ENCODE peak calls at places on chromosome 19, in four cellular contexts. One of them, this sample, is unnamed. For H3K4me1 and H4K20me1, the result is how much of the 10 kb centered on the place peaks cover.

GRCh38 chr19:11759805-11760204 is 7.0 kb upstream of the ZNF441 start:
- DNase-seq in fibroblast of lung: no peak
- DNase-seq in MM.1S: no peak
- DNase-seq in HCT116: no peak
- DNase-seq in this sample: no peak

GRCh38 chr19:35545855-35546381 is 492 bp downstream of the TMEM147 start:
- DNase-seq in MM.1S: peak
- DNase-seq in fibroblast of lung: peak
- DNase-seq in HCT116: no peak
- DNase-seq in this sample: peak

GRCh38 chr19:16376649-16377048 is 52.0 kb downstream of the KLF2 start:
- DNase-seq in fibroblast of lung: no peak
- DNase-seq in MM.1S: no peak
- DNase-seq in HCT116: no peak
- DNase-seq in this sample: peak

GRCh38 chr19:17522988-17523872 is 11.8 kb downstream of the PGLS start:
- DNase-seq in MM.1S: peak
- DNase-seq in fibroblast of lung: no peak
- DNase-seq in HCT116: no peak
- DNase-seq in this sample: peak

GRCh38 chr19:42140125-42140754 is 8.0 kb upstream of the POU2F2 start:
- DNase-seq in MM.1S: peak
- DNase-seq in HCT116: no peak
- DNase-seq in fibroblast of lung: peak
- DNase-seq in this sample: peak

GRCh38 chr19:30227661-30228112 is 144.5 kb upstream of the ZNF536 start:
- DNase-seq in fibroblast of lung: peak
- DNase-seq in HCT116: peak
- DNase-seq in MM.1S: peak
- DNase-seq in this sample: peak

GRCh38 chr19:2982983-2983350 is 5.6 kb downstream of the TLE6 start:
- DNase-seq in HCT116: no peak
- DNase-seq in fibroblast of lung: peak
- DNase-seq in MM.1S: no peak
- DNase-seq in this sample: no peak

GRCh38 chr19:55165952-55166529 is 372 bp downstream of the DNAAF3 start:
- DNase-seq in MM.1S: peak
- DNase-seq in fibroblast of lung: peak
- DNase-seq in HCT116: peak
- DNase-seq in this sample: peak

GRCh38 chr19:12880551-12881171 is 588 bp downstream of the DNASE2 start:
- DNase-seq in HCT116: no peak
- DNase-seq in MM.1S: peak
- DNase-seq in fibroblast of lung: peak
- DNase-seq in this sample: peak
- H3K4me3 ChIP-seq in HCT116: peak
- H3K4me3 ChIP-seq in MM.1S: peak
- H3K4me3 ChIP-seq in fibroblast of lung: peak
- H3K4me3 ChIP-seq in this sample: peak

GRCh38 chr19:47506459-47506858 is 8.4 kb downstream of the NAPA start:
- DNase-seq in MM.1S: no peak
- DNase-seq in HCT116: no peak
- DNase-seq in fibroblast of lung: no peak
- DNase-seq in this sample: no peak
- H3K4me1 ChIP-seq in MM.1S: under half
- H3K4me1 ChIP-seq in HCT116: under half
- H3K4me1 ChIP-seq in fibroblast of lung: under half
- H3K4me1 ChIP-seq in this sample: under half

GRCh38 chr19:5880196-5880595 is 9.9 kb upstream of the FUT5 start:
- DNase-seq in fibroblast of lung: no peak
- DNase-seq in HCT116: no peak
- DNase-seq in MM.1S: no peak
- DNase-seq in this sample: no peak

GRCh38 chr19:5877869-5878268 is 7.5 kb upstream of the FUT5 start:
- DNase-seq in fibroblast of lung: no peak
- DNase-seq in MM.1S: no peak
- DNase-seq in HCT116: no peak
- DNase-seq in this sample: no peak

GRCh38 chr19:5882421-5882968 is 12.2 kb upstream of the FUT5 start:
- DNase-seq in MM.1S: no peak
- DNase-seq in HCT116: no peak
- DNase-seq in fibroblast of lung: no peak
- DNase-seq in this sample: peak

GRCh38 chr19:5880604-5881078 is 10.3 kb upstream of the FUT5 start:
- DNase-seq in HCT116: no peak
- DNase-seq in fibroblast of lung: peak
- DNase-seq in MM.1S: no peak
- DNase-seq in this sample: peak

DNA sequence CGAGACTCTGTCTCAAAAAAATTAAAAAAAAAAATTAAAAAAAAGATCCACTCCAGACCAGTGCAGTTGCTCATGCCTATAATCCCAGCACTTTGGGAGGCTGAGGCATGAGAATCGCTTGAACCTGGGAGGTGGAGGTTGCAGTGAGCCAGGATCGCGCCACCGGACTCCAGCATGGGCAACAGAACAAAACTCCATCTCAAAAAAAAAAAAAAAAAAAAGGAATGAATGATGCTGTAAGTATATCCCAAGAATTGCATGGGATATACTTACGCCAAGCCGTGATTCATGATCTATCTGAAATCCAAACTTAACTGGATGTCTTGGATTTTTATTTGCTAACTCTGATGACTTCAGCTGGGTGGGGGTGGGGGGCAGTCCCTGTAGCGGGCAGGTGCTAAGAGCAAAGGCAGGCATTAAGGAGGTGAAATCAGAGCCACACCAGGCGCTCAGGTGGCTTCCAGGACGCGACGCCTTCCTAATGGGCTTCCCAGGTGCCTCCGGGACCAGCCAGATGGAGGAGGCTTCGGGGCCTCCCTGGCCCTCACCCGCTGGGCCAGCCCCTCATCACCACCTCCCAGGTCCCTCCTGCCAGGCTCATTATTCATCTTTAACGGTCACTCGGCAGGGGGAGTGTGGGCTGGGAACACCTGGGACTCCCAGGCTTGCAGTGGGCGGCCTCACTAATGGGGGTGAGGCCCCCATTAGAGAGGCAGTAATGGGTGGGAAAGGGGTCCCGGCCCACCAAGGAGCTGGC is 11.4 kb upstream of the FUT5 start:
- DNase-seq in fibroblast of lung: no peak
- DNase-seq in MM.1S: no peak
- DNase-seq in HCT116: no peak
- DNase-seq in this sample: peak
- H4K20me1 ChIP-seq in fibroblast of lung: under half
- H4K20me1 ChIP-seq in MM.1S: under half
- H4K20me1 ChIP-seq in HCT116: under half
- H4K20me1 ChIP-seq in this sample: under half

DNA sequence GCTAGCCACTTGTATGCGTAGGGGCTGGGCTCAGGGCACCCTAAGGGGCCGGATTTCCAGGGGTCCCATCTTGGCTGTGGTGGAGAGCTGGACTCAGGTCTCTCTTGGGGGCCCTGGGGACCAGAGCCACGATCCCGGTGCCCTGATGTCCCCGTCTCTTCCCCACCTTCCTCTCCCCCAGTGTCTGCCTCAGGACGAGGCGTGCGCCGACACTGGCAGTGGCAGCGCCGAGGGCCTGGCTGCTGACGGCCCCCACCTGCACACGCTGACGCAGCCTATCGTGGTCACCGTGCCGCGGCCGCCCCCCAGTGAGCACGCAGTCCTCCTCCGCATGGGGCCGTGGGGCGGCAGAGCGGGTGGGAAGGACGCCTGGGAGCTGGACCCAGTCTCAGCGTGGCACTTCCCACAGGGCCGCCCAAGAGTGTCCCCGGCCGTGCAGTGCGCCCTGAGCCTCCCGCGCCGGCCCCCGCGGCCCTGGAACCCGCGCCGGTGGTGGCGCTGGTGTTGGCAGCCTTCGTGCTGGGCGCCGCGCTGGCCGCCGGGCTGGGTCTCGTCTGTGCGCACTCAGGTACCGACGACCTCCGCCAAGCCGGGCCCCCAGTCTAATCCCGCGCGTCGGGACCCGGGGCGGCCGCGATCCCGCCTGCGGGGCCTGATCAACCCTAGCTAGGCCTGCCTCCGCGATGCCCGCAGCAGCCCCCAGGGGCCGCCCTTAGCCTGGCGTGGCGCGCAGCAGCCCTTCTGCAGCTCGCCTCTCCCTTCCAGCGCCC is 2.7 kb upstream of the SNAPC2 start:
- DNase-seq in fibroblast of lung: peak
- DNase-seq in MM.1S: peak
- DNase-seq in HCT116: no peak
- DNase-seq in this sample: peak
- H3K4me3 ChIP-seq in fibroblast of lung: no peak
- H3K4me3 ChIP-seq in MM.1S: peak
- H3K4me3 ChIP-seq in HCT116: peak
- H3K4me3 ChIP-seq in this sample: peak

DNA sequence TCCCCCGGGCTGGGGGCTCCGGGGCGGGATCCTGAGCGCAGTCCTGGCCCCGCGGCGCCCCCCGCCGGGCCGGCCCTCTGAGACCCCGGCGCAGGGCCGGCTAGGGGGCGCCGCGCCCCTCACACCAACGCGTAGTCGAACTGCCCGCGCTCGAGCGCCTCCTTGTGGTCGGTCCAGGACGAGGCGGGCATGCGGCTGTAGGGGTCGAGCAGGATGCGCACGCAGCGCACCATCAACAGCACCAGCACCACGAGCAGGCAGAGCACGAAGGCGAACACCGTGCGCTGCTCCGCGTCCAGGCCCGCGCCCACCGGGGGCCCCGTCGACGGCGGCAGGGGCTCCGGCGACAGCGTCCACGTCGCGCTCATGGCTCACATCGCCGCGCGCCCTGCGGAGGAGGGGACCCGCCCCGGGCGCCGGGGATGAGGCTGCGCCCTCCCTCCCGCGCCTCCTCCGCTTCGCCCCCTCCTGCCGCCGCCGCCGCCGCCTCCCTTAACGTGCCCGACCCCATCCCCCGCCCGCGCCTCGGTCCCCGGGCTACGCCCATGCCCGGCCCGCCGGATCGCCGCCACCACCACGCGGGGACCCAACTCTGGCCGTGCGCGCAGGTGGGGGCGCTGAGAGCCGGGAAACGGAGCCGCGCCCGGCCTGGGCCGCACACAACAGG is 631 bp downstream of the CTXN1 start:
- DNase-seq in fibroblast of lung: peak
- DNase-seq in HCT116: peak
- DNase-seq in MM.1S: peak
- DNase-seq in this sample: peak
- H3K4me1 ChIP-seq in fibroblast of lung: under half
- H3K4me1 ChIP-seq in HCT116: under half
- H3K4me1 ChIP-seq in MM.1S: under half
- H3K4me1 ChIP-seq in this sample: under half

This sample was measured in Karpas-422.